ENCODE peak calls at places on chromosomes 7 and 10, in ten cellular contexts. Y, Q, L, H, F, V, B, W, J and R are unnamed samples.
A peak's percentile ranks its signal among the peaks of the same experiment; 100 is the strongest.

GRCh38 chr10:32846974-32847373 is 111.1 kb downstream of the ITGB1 start:
- DNase-seq in Q (no peak), B (no peak), J (no peak), V (no peak), W (no peak), Y (no peak), F (no peak), H (no peak), L (no peak), R (no peak)

GRCh38 chr10:75013007-75013406 is 98.4 kb upstream of the SAMD8 start:
- DNase-seq in F (no peak), W (no peak), Y (no peak), V (no peak), J (no peak), Q (no peak), L (no peak), B (no peak), H (no peak), R (no peak)

GRCh38 chr10:69716711-69717560 is 84.8 kb upstream of the COL13A1 start:
- DNase-seq in B (no peak), V (peak; percentile 40), J (peak; percentile 66), Q (peak; percentile 45), H (peak; percentile 59), W (peak; percentile 33), Y (peak; percentile 80), L (peak; percentile 86), F (peak; percentile 48), R (peak; percentile 41)

GRCh38 chr7:74051193-74051592 is 23.2 kb downstream of the ELN start:
- DNase-seq in F (no peak), Q (no peak), V (no peak), B (peak; percentile 52), W (no peak), J (no peak), Y (no peak), L (no peak), H (no peak), R (no peak)

GRCh38 chr10:72175166-72175565 is 40.6 kb upstream of the ANAPC16 start:
- DNase-seq in L (no peak), H (no peak), F (no peak), J (no peak), V (no peak), B (no peak), W (peak; percentile 61), Q (peak; percentile 47), Y (no peak), R (no peak)

GRCh38 chr10:88318803-88319202 is 264.3 kb downstream of the RNLS start:
- DNase-seq in F (peak; percentile 26), B (no peak), Y (no peak), W (no peak), J (no peak), Q (peak; percentile 45), V (no peak), H (peak; percentile 65), L (no peak), R (no peak)

GRCh38 chr7:47657126-47657525 is 75.2 kb upstream of the TNS3 start:
- DNase-seq in Q (no peak), F (no peak), Y (no peak), W (no peak), B (no peak), H (no peak), V (no peak), L (no peak), J (no peak), R (no peak)

GRCh38 chr10:125523347-125523746 is 159.6 kb downstream of the TEX36 start:
- DNase-seq in B (no peak), F (no peak), Q (no peak), Y (no peak), W (no peak), J (no peak), V (no peak), H (no peak), L (no peak), R (no peak)

GRCh38 chr10:120314426-120314825 is 142.6 kb upstream of the PLPP4 start:
- DNase-seq in L (no peak), Y (no peak), H (no peak), F (no peak), Q (no peak), B (no peak), J (no peak), W (no peak), V (no peak), R (no peak)

GRCh38 chr7:64618785-64619456 is 47.0 kb upstream of the ZNF107 start:
- DNase-seq in W (peak; percentile 60), Y (no peak), J (no peak), F (peak; percentile 49), Q (peak; percentile 59), L (peak; percentile 44), B (no peak), V (peak; percentile 40), H (peak; percentile 81), R (no peak)

GRCh38 chr7:129914536-129915272 is 38.1 kb downstream of the UBE2H start:
- DNase-seq in V (no peak), J (no peak), H (no peak), L (no peak), Y (no peak), F (no peak), W (no peak), Q (no peak), B (no peak), R (no peak)
- H3K27ac ChIP-seq in V (no peak overlapping the region), J (no peak overlapping the region), H (no peak overlapping the region), L (no peak overlapping the region), Y (no peak overlapping the region), F (no peak overlapping the region), W (no peak overlapping the region), Q (no peak overlapping the region), B (peak overlapping the region; percentile 53), R (no peak overlapping the region)

DNA sequence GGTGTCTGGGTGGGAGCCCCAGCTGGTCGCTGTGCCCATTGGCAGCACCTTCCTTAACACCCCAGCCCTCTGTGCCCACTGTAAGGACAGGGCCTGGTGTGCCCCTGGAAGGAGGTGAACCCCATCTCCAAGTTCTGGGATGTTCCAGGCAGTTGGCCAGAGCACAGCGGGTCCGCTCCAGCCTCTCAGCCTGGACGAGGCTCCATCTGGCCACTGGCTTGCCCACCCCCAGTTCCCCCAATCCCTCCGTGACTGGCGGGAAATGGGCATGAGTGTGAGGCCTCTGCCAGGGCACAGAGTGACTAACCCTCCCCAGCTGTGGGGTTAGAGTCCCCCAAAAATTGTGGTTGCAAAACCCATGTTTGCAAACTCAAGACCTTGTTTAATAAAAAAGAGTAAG is 15.6 kb downstream of the GRIFIN start:
- DNase-seq in L (no peak), W (no peak), Y (no peak), J (no peak), F (no peak), V (no peak), B (peak; percentile 40), H (no peak), Q (no peak), R (no peak)
- H3K27ac ChIP-seq in L (no peak overlapping the region), W (no peak overlapping the region), Y (no peak overlapping the region), J (no peak overlapping the region), F (no peak overlapping the region), V (no peak overlapping the region), B (no peak overlapping the region), H (no peak overlapping the region), Q (no peak overlapping the region), R (no peak overlapping the region)

GRCh38 chr7:154998481-154998880 is 4.4 kb downstream of the PAXIP1 start:
- DNase-seq in J (no peak), H (no peak), Y (no peak), F (no peak), B (no peak), W (no peak), L (no peak), Q (no peak), V (no peak), R (no peak)

GRCh38 chr7:154996101-154996500 is 6.8 kb downstream of the PAXIP1 start:
- DNase-seq in J (no peak), H (no peak), Y (no peak), Q (no peak), V (no peak), B (no peak), W (no peak), L (no peak), F (no peak), R (no peak)

GRCh38 chr7:154997840-154998370 is 5.0 kb downstream of the PAXIP1 start:
- DNase-seq in Q (no peak), F (no peak), J (no peak), Y (no peak), V (no peak), B (no peak), W (no peak), H (no peak), L (no peak), R (no peak)

GRCh38 chr7:154994996-154995395 is 7.9 kb downstream of the PAXIP1 start:
- DNase-seq in B (no peak), F (no peak), W (no peak), H (no peak), V (no peak), Y (no peak), Q (no peak), L (no peak), J (no peak), R (no peak)

DNA sequence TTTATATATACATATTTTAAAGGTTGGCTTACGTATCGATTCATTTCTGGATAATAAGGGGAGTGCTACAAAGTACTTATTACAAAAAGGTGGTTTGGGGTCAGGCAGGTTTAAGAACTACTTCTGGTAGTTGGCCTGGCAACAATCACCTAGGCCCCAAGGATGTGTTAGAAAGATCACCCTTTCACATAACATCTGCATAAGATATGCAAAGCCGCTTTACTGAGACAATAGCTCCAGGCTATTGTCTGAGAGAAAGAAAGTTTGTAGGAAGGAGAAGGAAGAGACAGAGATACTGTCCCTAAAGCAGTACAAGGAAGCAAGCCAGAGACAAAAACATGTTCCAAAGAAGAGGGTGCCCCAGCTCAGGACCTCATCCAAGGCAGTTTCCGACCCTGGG is 6.2 kb downstream of the PAXIP1 start:
- DNase-seq in Q (no peak), F (no peak), Y (no peak), B (no peak), H (no peak), V (no peak), L (peak; percentile 66), J (no peak), W (no peak), R (no peak)
- H3K27ac ChIP-seq in Q (no peak overlapping the region), F (no peak overlapping the region), Y (no peak overlapping the region), B (no peak overlapping the region), H (no peak overlapping the region), V (no peak overlapping the region), L (no peak overlapping the region), J (no peak overlapping the region), W (no peak overlapping the region), R (no peak overlapping the region)

DNA sequence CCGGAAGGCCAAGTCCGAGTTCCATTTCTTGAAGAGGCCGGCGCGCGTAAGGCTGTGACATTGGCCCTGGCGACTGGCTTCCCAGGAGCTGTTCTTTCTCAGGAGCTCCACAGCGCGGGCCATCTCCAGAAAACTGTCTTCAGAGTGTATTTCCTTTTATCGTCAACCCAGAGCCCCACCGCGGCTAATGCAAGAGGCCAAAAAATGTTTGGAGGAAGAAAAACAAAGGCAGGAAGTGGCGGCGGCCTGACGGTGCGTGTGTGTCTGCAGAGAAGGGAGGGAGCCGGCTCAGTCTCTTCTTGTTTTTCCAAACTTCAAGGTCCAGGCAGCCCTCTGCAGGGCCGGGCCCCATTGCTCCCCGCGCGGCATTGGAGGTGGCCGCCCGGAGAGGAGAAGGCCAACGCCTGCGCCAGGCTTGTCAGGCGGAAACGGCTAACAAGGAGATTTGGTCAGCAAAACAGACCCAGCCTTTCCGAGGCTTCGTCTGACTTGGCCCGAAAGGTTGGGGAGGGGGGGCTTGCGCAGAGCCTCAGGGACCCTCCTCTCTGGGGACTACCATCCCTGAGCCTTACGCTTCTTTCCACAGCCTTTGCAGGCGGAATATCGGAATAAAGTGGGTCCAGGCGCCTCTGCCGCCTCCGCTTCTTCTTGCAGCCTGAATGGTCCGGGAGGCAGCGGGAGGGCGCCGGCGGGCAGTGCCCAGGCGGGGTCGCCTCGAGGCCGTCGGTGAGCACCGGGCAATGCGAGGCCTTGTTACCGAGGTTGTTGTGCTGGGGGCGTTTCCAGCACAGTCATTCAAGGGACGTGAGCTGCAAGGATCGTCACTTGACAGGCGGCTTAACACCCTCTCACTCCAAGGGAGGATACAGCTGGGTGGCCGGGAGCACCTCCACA is 3.9 kb upstream of the HOXA11 start:
- DNase-seq in B (peak; percentile 63), Q (no peak), J (no peak), Y (peak; percentile 10), W (no peak), V (no peak), L (no peak), H (no peak), F (peak; percentile 69), R (peak; percentile 58)
- H3K27ac ChIP-seq in B (no peak overlapping the region), Q (no peak overlapping the region), J (no peak overlapping the region), Y (no peak overlapping the region), W (no peak overlapping the region), V (no peak overlapping the region), L (no peak overlapping the region), H (no peak overlapping the region), F (no peak overlapping the region), R (no peak overlapping the region)